ENCODE peak calls at places on chromosomes 16 and 17, in ten cellular contexts. One of them, this sample, is unnamed.

GRCh38 chr17:36807496-36808180 is 129.6 kb upstream of the LHX1 start:
- DNase-seq in RWPE2: no peak
- DNase-seq in GM12864: no peak
- DNase-seq in choroid plexus epithelial cell: no peak
- DNase-seq in cardiac muscle cell: no peak
- DNase-seq in effector memory CD4-positive, alpha-beta T cell: no peak
- DNase-seq in astrocyte of the spinal cord: no peak
- DNase-seq in HCT116: no peak
- DNase-seq in AG09309: no peak
- DNase-seq in ascending aorta: no peak
- DNase-seq in this sample: no peak

GRCh38 chr17:79617740-79618382 is 7.0 kb upstream of the RBFOX3 start:
- DNase-seq in RWPE2: peak
- DNase-seq in GM12864: no peak
- DNase-seq in choroid plexus epithelial cell: no peak
- DNase-seq in cardiac muscle cell: no peak
- DNase-seq in effector memory CD4-positive, alpha-beta T cell: no peak
- DNase-seq in astrocyte of the spinal cord: no peak
- DNase-seq in HCT116: no peak
- DNase-seq in AG09309: no peak
- DNase-seq in ascending aorta: no peak
- DNase-seq in this sample: no peak

GRCh38 chr17:81309140-81309858 is 14.2 kb upstream of the SLC38A10 start:
- DNase-seq in RWPE2: no peak
- DNase-seq in GM12864: no peak
- DNase-seq in choroid plexus epithelial cell: peak
- DNase-seq in cardiac muscle cell: peak
- DNase-seq in effector memory CD4-positive, alpha-beta T cell: no peak
- DNase-seq in astrocyte of the spinal cord: peak
- DNase-seq in HCT116: peak
- DNase-seq in AG09309: no peak
- DNase-seq in ascending aorta: peak
- DNase-seq in this sample: no peak

GRCh38 chr17:67442787-67443624 is 65.9 kb downstream of the PITPNC1 start:
- DNase-seq in RWPE2: no peak
- DNase-seq in GM12864: no peak
- DNase-seq in choroid plexus epithelial cell: no peak
- DNase-seq in cardiac muscle cell: peak
- DNase-seq in effector memory CD4-positive, alpha-beta T cell: no peak
- DNase-seq in astrocyte of the spinal cord: no peak
- DNase-seq in HCT116: no peak
- DNase-seq in AG09309: no peak
- DNase-seq in ascending aorta: no peak
- DNase-seq in this sample: no peak

GRCh38 chr16:66523861-66524354 is 26.0 kb downstream of the TK2 start:
- DNase-seq in RWPE2: no peak
- DNase-seq in GM12864: peak
- DNase-seq in choroid plexus epithelial cell: no peak
- DNase-seq in cardiac muscle cell: no peak
- DNase-seq in effector memory CD4-positive, alpha-beta T cell: peak
- DNase-seq in astrocyte of the spinal cord: no peak
- DNase-seq in HCT116: no peak
- DNase-seq in AG09309: no peak
- DNase-seq in ascending aorta: no peak
- DNase-seq in this sample: peak

GRCh38 chr17:12865769-12866168 is 76.5 kb downstream of the ARHGAP44 start:
- DNase-seq in RWPE2: no peak
- DNase-seq in GM12864: no peak
- DNase-seq in choroid plexus epithelial cell: no peak
- DNase-seq in cardiac muscle cell: no peak
- DNase-seq in effector memory CD4-positive, alpha-beta T cell: no peak
- DNase-seq in astrocyte of the spinal cord: no peak
- DNase-seq in HCT116: no peak
- DNase-seq in AG09309: no peak
- DNase-seq in ascending aorta: no peak
- DNase-seq in this sample: no peak

GRCh38 chr17:7705269-7706255 is 560 bp downstream of the EFNB3 start:
- DNase-seq in RWPE2: no peak
- DNase-seq in GM12864: no peak
- DNase-seq in choroid plexus epithelial cell: no peak
- DNase-seq in cardiac muscle cell: peak
- DNase-seq in effector memory CD4-positive, alpha-beta T cell: no peak
- DNase-seq in astrocyte of the spinal cord: no peak
- DNase-seq in HCT116: no peak
- DNase-seq in AG09309: no peak
- DNase-seq in ascending aorta: no peak
- DNase-seq in this sample: no peak

GRCh38 chr16:71658771-71659170 is 32.8 kb downstream of the MARVELD3 start:
- DNase-seq in RWPE2: no peak
- DNase-seq in GM12864: no peak
- DNase-seq in choroid plexus epithelial cell: peak
- DNase-seq in cardiac muscle cell: no peak
- DNase-seq in effector memory CD4-positive, alpha-beta T cell: no peak
- DNase-seq in astrocyte of the spinal cord: no peak
- DNase-seq in HCT116: no peak
- DNase-seq in AG09309: no peak
- DNase-seq in ascending aorta: no peak
- DNase-seq in this sample: no peak

GRCh38 chr17:40516581-40517285 is 15.3 kb upstream of the TNS4 start:
- DNase-seq in RWPE2: peak
- DNase-seq in GM12864: peak
- DNase-seq in choroid plexus epithelial cell: no peak
- DNase-seq in cardiac muscle cell: no peak
- DNase-seq in effector memory CD4-positive, alpha-beta T cell: peak
- DNase-seq in astrocyte of the spinal cord: peak
- DNase-seq in HCT116: peak
- DNase-seq in AG09309: no peak
- DNase-seq in ascending aorta: no peak
- DNase-seq in this sample: peak
- H3K4me3 ChIP-seq in RWPE2: no peak
- H3K4me3 ChIP-seq in GM12864: no peak
- H3K4me3 ChIP-seq in choroid plexus epithelial cell: no peak
- H3K4me3 ChIP-seq in cardiac muscle cell: no peak
- H3K4me3 ChIP-seq in effector memory CD4-positive, alpha-beta T cell: peak
- H3K4me3 ChIP-seq in astrocyte of the spinal cord: no peak
- H3K4me3 ChIP-seq in HCT116: peak
- H3K4me3 ChIP-seq in AG09309: no peak
- H3K4me3 ChIP-seq in ascending aorta: no peak
- H3K4me3 ChIP-seq in this sample: peak

GRCh38 chr17:42373896-42374295 is 14.3 kb downstream of the STAT3 start:
- DNase-seq in RWPE2: no peak
- DNase-seq in GM12864: no peak
- DNase-seq in choroid plexus epithelial cell: no peak
- DNase-seq in cardiac muscle cell: no peak
- DNase-seq in effector memory CD4-positive, alpha-beta T cell: no peak
- DNase-seq in astrocyte of the spinal cord: no peak
- DNase-seq in HCT116: no peak
- DNase-seq in AG09309: no peak
- DNase-seq in ascending aorta: no peak
- DNase-seq in this sample: no peak
- H3K4me3 ChIP-seq in RWPE2: no peak
- H3K4me3 ChIP-seq in GM12864: no peak
- H3K4me3 ChIP-seq in choroid plexus epithelial cell: no peak
- H3K4me3 ChIP-seq in cardiac muscle cell: no peak
- H3K4me3 ChIP-seq in effector memory CD4-positive, alpha-beta T cell: no peak
- H3K4me3 ChIP-seq in astrocyte of the spinal cord: no peak
- H3K4me3 ChIP-seq in HCT116: no peak
- H3K4me3 ChIP-seq in AG09309: no peak
- H3K4me3 ChIP-seq in ascending aorta: no peak
- H3K4me3 ChIP-seq in this sample: no peak

GRCh38 chr17:46190763-46191162 is 2.5 kb downstream of the KANSL1 start:
- DNase-seq in RWPE2: no peak
- DNase-seq in GM12864: no peak
- DNase-seq in choroid plexus epithelial cell: peak
- DNase-seq in cardiac muscle cell: no peak
- DNase-seq in effector memory CD4-positive, alpha-beta T cell: no peak
- DNase-seq in astrocyte of the spinal cord: no peak
- DNase-seq in HCT116: no peak
- DNase-seq in AG09309: no peak
- DNase-seq in ascending aorta: no peak
- DNase-seq in this sample: no peak
- H3K4me3 ChIP-seq in RWPE2: peak
- H3K4me3 ChIP-seq in GM12864: peak
- H3K4me3 ChIP-seq in choroid plexus epithelial cell: peak
- H3K4me3 ChIP-seq in cardiac muscle cell: peak
- H3K4me3 ChIP-seq in effector memory CD4-positive, alpha-beta T cell: peak
- H3K4me3 ChIP-seq in astrocyte of the spinal cord: peak
- H3K4me3 ChIP-seq in HCT116: peak
- H3K4me3 ChIP-seq in AG09309: peak
- H3K4me3 ChIP-seq in ascending aorta: peak
- H3K4me3 ChIP-seq in this sample: peak

GRCh38 chr16:84859681-84860080 is 39.9 kb downstream of the CRISPLD2 start:
- DNase-seq in RWPE2: no peak
- DNase-seq in GM12864: no peak
- DNase-seq in choroid plexus epithelial cell: no peak
- DNase-seq in cardiac muscle cell: no peak
- DNase-seq in effector memory CD4-positive, alpha-beta T cell: no peak
- DNase-seq in astrocyte of the spinal cord: no peak
- DNase-seq in HCT116: no peak
- DNase-seq in AG09309: no peak
- DNase-seq in ascending aorta: no peak
- DNase-seq in this sample: no peak
- H3K4me3 ChIP-seq in RWPE2: no peak
- H3K4me3 ChIP-seq in GM12864: no peak
- H3K4me3 ChIP-seq in choroid plexus epithelial cell: no peak
- H3K4me3 ChIP-seq in cardiac muscle cell: no peak
- H3K4me3 ChIP-seq in effector memory CD4-positive, alpha-beta T cell: no peak
- H3K4me3 ChIP-seq in astrocyte of the spinal cord: no peak
- H3K4me3 ChIP-seq in HCT116: no peak
- H3K4me3 ChIP-seq in AG09309: no peak
- H3K4me3 ChIP-seq in ascending aorta: no peak
- H3K4me3 ChIP-seq in this sample: no peak